ENCODE peak calls at places on chromosomes 11 and 22, in nine cellular contexts. One of them, this sample, is unnamed.
A peak's percentile ranks its signal among the peaks of the same experiment; 100 is the strongest.

GRCh38 chr22:35553341-35553740 is 12.7 kb downstream of the RASD2 start:
- DNase-seq in NCI-H1048: no peak
- DNase-seq in ACHN: no peak
- DNase-seq in NCI-H460: no peak
- DNase-seq in NAMALWA: no peak
- DNase-seq in neural progenitor cell: no peak
- DNase-seq in SHP77 treated with DMSO at 0.1 percent for 48 hours: no peak
- DNase-seq in MCF 10A: no peak
- DNase-seq in progenitor cell of endocrine pancreas: no peak
- DNase-seq in this sample: no peak

GRCh38 chr11:63274776-63275175 is 31.4 kb upstream of the SLC22A25 start:
- DNase-seq in NCI-H1048: no peak
- DNase-seq in NAMALWA: peak; percentile 9
- DNase-seq in progenitor cell of endocrine pancreas: no peak
- DNase-seq in NCI-H460: peak; percentile 1
- DNase-seq in ACHN: peak; percentile 6
- DNase-seq in SHP77 treated with DMSO at 0.1 percent for 48 hours: no peak
- DNase-seq in neural progenitor cell: no peak
- DNase-seq in MCF 10A: peak; percentile 36
- DNase-seq in this sample: no peak

GRCh38 chr22:40196628-40197027 is 18.9 kb downstream of the TNRC6B start:
- DNase-seq in NAMALWA: no peak
- DNase-seq in SHP77 treated with DMSO at 0.1 percent for 48 hours: no peak
- DNase-seq in ACHN: peak; percentile 33
- DNase-seq in progenitor cell of endocrine pancreas: no peak
- DNase-seq in NCI-H1048: no peak
- DNase-seq in neural progenitor cell: no peak
- DNase-seq in NCI-H460: no peak
- DNase-seq in MCF 10A: peak; percentile 69
- DNase-seq in this sample: no peak

GRCh38 chr22:26718905-26719304 is 61.5 kb downstream of the MIAT start:
- DNase-seq in SHP77 treated with DMSO at 0.1 percent for 48 hours: no peak
- DNase-seq in ACHN: peak; percentile 97
- DNase-seq in NAMALWA: no peak
- DNase-seq in NCI-H460: no peak
- DNase-seq in progenitor cell of endocrine pancreas: no peak
- DNase-seq in NCI-H1048: no peak
- DNase-seq in MCF 10A: peak; percentile 34
- DNase-seq in neural progenitor cell: no peak
- DNase-seq in this sample: no peak

GRCh38 chr11:117688255-117688797 is 108.7 kb downstream of the DSCAML1 start:
- DNase-seq in NCI-H1048: no peak
- DNase-seq in neural progenitor cell: no peak
- DNase-seq in ACHN: no peak
- DNase-seq in progenitor cell of endocrine pancreas: no peak
- DNase-seq in NAMALWA: no peak
- DNase-seq in MCF 10A: no peak
- DNase-seq in NCI-H460: no peak
- DNase-seq in SHP77 treated with DMSO at 0.1 percent for 48 hours: no peak
- DNase-seq in this sample: no peak

GRCh38 chr11:45266693-45267451 is 19.3 kb downstream of the SYT13 start:
- DNase-seq in NAMALWA: peak; percentile 30
- DNase-seq in NCI-H1048: no peak
- DNase-seq in ACHN: peak; percentile 12
- DNase-seq in MCF 10A: no peak
- DNase-seq in NCI-H460: no peak
- DNase-seq in progenitor cell of endocrine pancreas: no peak
- DNase-seq in SHP77 treated with DMSO at 0.1 percent for 48 hours: no peak
- DNase-seq in neural progenitor cell: peak; percentile 52
- DNase-seq in this sample: no peak

GRCh38 chr11:65852508-65853248 is 5.3 kb downstream of the CFL1 start:
- DNase-seq in NCI-H1048: no peak
- DNase-seq in MCF 10A: no peak
- DNase-seq in ACHN: no peak
- DNase-seq in progenitor cell of endocrine pancreas: no peak
- DNase-seq in NAMALWA: peak; percentile 46
- DNase-seq in neural progenitor cell: peak; percentile 1
- DNase-seq in NCI-H460: no peak
- DNase-seq in SHP77 treated with DMSO at 0.1 percent for 48 hours: no peak
- DNase-seq in this sample: no peak

GRCh38 chr11:47449541-47449940 is 605 bp upstream of the RAPSN start:
- DNase-seq in NAMALWA: no peak
- DNase-seq in neural progenitor cell: no peak
- DNase-seq in NCI-H460: no peak
- DNase-seq in MCF 10A: no peak
- DNase-seq in NCI-H1048: no peak
- DNase-seq in progenitor cell of endocrine pancreas: no peak
- DNase-seq in ACHN: no peak
- DNase-seq in SHP77 treated with DMSO at 0.1 percent for 48 hours: no peak
- DNase-seq in this sample: no peak

GRCh38 chr22:18066181-18066859 is 11.5 kb upstream of the PEX26 start:
- DNase-seq in SHP77 treated with DMSO at 0.1 percent for 48 hours: no peak
- DNase-seq in NAMALWA: peak; percentile 78
- DNase-seq in ACHN: no peak
- DNase-seq in MCF 10A: no peak
- DNase-seq in NCI-H460: no peak
- DNase-seq in NCI-H1048: no peak
- DNase-seq in neural progenitor cell: no peak
- DNase-seq in progenitor cell of endocrine pancreas: no peak
- DNase-seq in this sample: no peak

GRCh38 chr11:117834838-117835443 is 10.4 kb upstream of the FXYD2 start:
- DNase-seq in SHP77 treated with DMSO at 0.1 percent for 48 hours: no peak
- DNase-seq in progenitor cell of endocrine pancreas: no peak
- DNase-seq in NCI-H460: no peak
- DNase-seq in ACHN: no peak
- DNase-seq in NCI-H1048: no peak
- DNase-seq in MCF 10A: no peak
- DNase-seq in NAMALWA: no peak
- DNase-seq in neural progenitor cell: no peak
- DNase-seq in this sample: no peak

GRCh38 chr11:127643659-127644058 is 643.1 kb upstream of the KIRREL3 start:
- DNase-seq in progenitor cell of endocrine pancreas: no peak
- DNase-seq in MCF 10A: no peak
- DNase-seq in SHP77 treated with DMSO at 0.1 percent for 48 hours: no peak
- DNase-seq in NCI-H460: no peak
- DNase-seq in ACHN: no peak
- DNase-seq in NAMALWA: no peak
- DNase-seq in NCI-H1048: no peak
- DNase-seq in neural progenitor cell: no peak
- DNase-seq in this sample: no peak

GRCh38 chr11:83773950-83774880 is 488.0 kb upstream of the CCDC90B start:
- DNase-seq in progenitor cell of endocrine pancreas: no peak
- DNase-seq in ACHN: no peak
- DNase-seq in NAMALWA: no peak
- DNase-seq in SHP77 treated with DMSO at 0.1 percent for 48 hours: no peak
- DNase-seq in NCI-H460: peak; percentile 24
- DNase-seq in NCI-H1048: no peak
- DNase-seq in MCF 10A: peak; percentile 2
- DNase-seq in neural progenitor cell: no peak
- DNase-seq in this sample: no peak

GRCh38 chr11:69797156-69797555 is 22.0 kb upstream of the FGF4 start:
- DNase-seq in SHP77 treated with DMSO at 0.1 percent for 48 hours: no peak
- DNase-seq in progenitor cell of endocrine pancreas: no peak
- DNase-seq in NCI-H460: no peak
- DNase-seq in MCF 10A: no peak
- DNase-seq in neural progenitor cell: no peak
- DNase-seq in ACHN: no peak
- DNase-seq in NCI-H1048: no peak
- DNase-seq in NAMALWA: no peak
- DNase-seq in this sample: no peak

GRCh38 chr11:102007567-102008437 is 39.4 kb upstream of the CFAP300 start:
- DNase-seq in progenitor cell of endocrine pancreas: no peak
- DNase-seq in NCI-H1048: peak; percentile 59
- DNase-seq in NAMALWA: peak; percentile 66
- DNase-seq in SHP77 treated with DMSO at 0.1 percent for 48 hours: peak; percentile 64
- DNase-seq in neural progenitor cell: peak; percentile 53
- DNase-seq in MCF 10A: peak; percentile 70
- DNase-seq in ACHN: peak; percentile 58
- DNase-seq in NCI-H460: peak; percentile 76
- DNase-seq in this sample: no peak

GRCh38 chr22:17972385-17973181 is 51.8 kb downstream of the MICAL3 start:
- DNase-seq in progenitor cell of endocrine pancreas: no peak
- DNase-seq in MCF 10A: peak; percentile 76
- DNase-seq in ACHN: no peak
- DNase-seq in neural progenitor cell: peak; percentile 32
- DNase-seq in NCI-H1048: no peak
- DNase-seq in NCI-H460: peak; percentile 23
- DNase-seq in SHP77 treated with DMSO at 0.1 percent for 48 hours: no peak
- DNase-seq in NAMALWA: no peak
- DNase-seq in this sample: peak; percentile 38

GRCh38 chr22:49967333-49968241 is 7.0 kb downstream of the PIM3 start:
- DNase-seq in NAMALWA: no peak
- DNase-seq in SHP77 treated with DMSO at 0.1 percent for 48 hours: no peak
- DNase-seq in NCI-H460: no peak
- DNase-seq in progenitor cell of endocrine pancreas: peak; percentile 9
- DNase-seq in ACHN: no peak
- DNase-seq in neural progenitor cell: peak; percentile 20
- DNase-seq in NCI-H1048: no peak
- DNase-seq in MCF 10A: no peak
- DNase-seq in this sample: no peak

GRCh38 chr11:66188580-66188979 is 79.9 kb upstream of the RAB1B start:
- DNase-seq in NCI-H1048: no peak
- DNase-seq in progenitor cell of endocrine pancreas: no peak
- DNase-seq in MCF 10A: peak; percentile 61
- DNase-seq in SHP77 treated with DMSO at 0.1 percent for 48 hours: no peak
- DNase-seq in ACHN: no peak
- DNase-seq in neural progenitor cell: no peak
- DNase-seq in NCI-H460: no peak
- DNase-seq in NAMALWA: no peak
- DNase-seq in this sample: no peak

This sample was measured in HuH-7.5.